ENCODE peak calls at places on chromosomes 2 and 18, in seven cellular contexts. K, Z, B, S, A, E and F are unnamed samples.

GRCh38 chr2:216991563-216991962 is 131.7 kb upstream of the TNP1 start:
- DNase-seq in K (no peak), Z (no peak), B (peak; percentile 65), S (peak; percentile 80), A (no peak), E (no peak), F (no peak)

GRCh38 chr2:64228923-64229322 is 84.7 kb upstream of the PELI1 start:
- DNase-seq in K (no peak), Z (no peak), B (no peak), S (no peak), A (no peak), E (no peak), F (no peak)

GRCh38 chr18:77088977-77089795 is 43.4 kb downstream of the MBP start:
- DNase-seq in K (peak; percentile 81), Z (no peak), B (no peak), S (no peak), A (no peak), E (peak; percentile 81), F (peak; percentile 72)

GRCh38 chr2:7977900-7978299 is 704.0 kb upstream of the ID2 start:
- DNase-seq in K (no peak), Z (no peak), B (no peak), S (no peak), A (no peak), E (no peak), F (no peak)

GRCh38 chr2:7073901-7074300 is 156.7 kb downstream of the RNF144A start:
- DNase-seq in K (no peak), Z (no peak), B (no peak), S (no peak), A (no peak), E (no peak), F (no peak)

GRCh38 chr2:45918816-45919655 is 267.6 kb downstream of the PRKCE start:
- DNase-seq in K (no peak), Z (no peak), B (no peak), S (no peak), A (no peak), E (no peak), F (no peak)

GRCh38 chr2:158726906-158727592 is 68.1 kb upstream of the DAPL1 start:
- DNase-seq in K (no peak), Z (no peak), B (no peak), S (no peak), A (no peak), E (no peak), F (no peak)

GRCh38 chr2:15142069-15142689 is 419.0 kb downstream of the NBAS start:
- DNase-seq in K (no peak), Z (no peak), B (peak; percentile 4), S (no peak), A (peak; percentile 49), E (no peak), F (no peak)

GRCh38 chr2:189131986-189132385 is 47.6 kb downstream of the COL5A2 start:
- DNase-seq in K (no peak), Z (no peak), B (no peak), S (no peak), A (no peak), E (no peak), F (no peak)

GRCh38 chr2:104889261-104890091 is 35.6 kb downstream of the POU3F3 start:
- DNase-seq in K (no peak), Z (no peak), B (no peak), S (no peak), A (no peak), E (no peak), F (no peak)

GRCh38 chr2:240570531-240571313 is 2.4 kb downstream of the RNPEPL1 start:
- DNase-seq in K (peak; percentile 60), Z (no peak), B (no peak), S (peak; percentile 59), A (no peak), E (no peak), F (no peak)

GRCh38 chr2:238945433-238946150 is 97.7 kb downstream of the TWIST2 start:
- DNase-seq in K (peak; percentile 77), Z (peak; percentile 47), B (peak; percentile 59), S (peak; percentile 86), A (no peak), E (peak; percentile 10), F (peak; percentile 78)

GRCh38 chr2:63827749-63828148 is 13.9 kb upstream of the UGP2 start:
- DNase-seq in K (no peak), Z (peak; percentile 88), B (peak; percentile 79), S (no peak), A (no peak), E (peak; percentile 32), F (no peak)

GRCh38 chr18:13566941-13567762 is 159.2 kb downstream of the FAM210A start:
- DNase-seq in K (peak; percentile 87), Z (no peak), B (peak; percentile 12), S (peak; percentile 82), A (no peak), E (no peak), F (peak; percentile 72)

GRCh38 chr2:200913654-200914053 is 24.5 kb downstream of the NIF3L1 start:
- DNase-seq in K (no peak), Z (peak; percentile 51), B (no peak), S (no peak), A (no peak), E (no peak), F (no peak)

GRCh38 chr18:43238429-43238828 is 38.9 kb downstream of the SYT4 start:
- DNase-seq in K (no peak), Z (peak; percentile 7), B (no peak), S (no peak), A (no peak), E (no peak), F (no peak)

GRCh38 chr2:197145471-197146056 is 165.0 kb downstream of the ANKRD44 start:
- DNase-seq in K (no peak), Z (no peak), B (no peak), S (no peak), A (no peak), E (no peak), F (no peak)

GRCh38 chr2:58634653-58635347 is 393.7 kb upstream of the FANCL start:
- DNase-seq in K (no peak), Z (peak; percentile 27), B (no peak), S (no peak), A (no peak), E (peak; percentile 47), F (no peak)

GRCh38 chr2:239955086-239955988 is 69.8 kb downstream of the NDUFA10 start:
- DNase-seq in K (no peak), Z (no peak), B (no peak), S (no peak), A (no peak), E (no peak), F (no peak)

GRCh38 chr2:223101340-223102039 is 49.5 kb downstream of the KCNE4 start:
- DNase-seq in K (no peak), Z (peak; percentile 35), B (peak; percentile 53), S (no peak), A (no peak), E (peak; percentile 73), F (no peak)

GRCh38 chr2:85998071-85998991 is 107.4 kb downstream of the POLR1A start:
- DNase-seq in K (peak; percentile 48), Z (peak; percentile 45), B (peak; percentile 28), S (peak; percentile 76), A (no peak), E (no peak), F (peak; percentile 86)

GRCh38 chr2:239584986-239585385 is 184.2 kb upstream of the HDAC4 start:
- DNase-seq in K (peak; percentile 53), Z (no peak), B (no peak), S (peak; percentile 28), A (no peak), E (no peak), F (no peak)

GRCh38 chr2:127228102-127228501 is 8.0 kb upstream of the CYP27C1 start:
- DNase-seq in K (no peak), Z (no peak), B (no peak), S (no peak), A (no peak), E (no peak), F (no peak)
- H3K4me3 ChIP-seq in K (no peak overlapping the region), Z (no peak overlapping the region), B (no peak overlapping the region), S (no peak overlapping the region), A (no peak overlapping the region), E (no peak overlapping the region), F (no peak overlapping the region)

DNA sequence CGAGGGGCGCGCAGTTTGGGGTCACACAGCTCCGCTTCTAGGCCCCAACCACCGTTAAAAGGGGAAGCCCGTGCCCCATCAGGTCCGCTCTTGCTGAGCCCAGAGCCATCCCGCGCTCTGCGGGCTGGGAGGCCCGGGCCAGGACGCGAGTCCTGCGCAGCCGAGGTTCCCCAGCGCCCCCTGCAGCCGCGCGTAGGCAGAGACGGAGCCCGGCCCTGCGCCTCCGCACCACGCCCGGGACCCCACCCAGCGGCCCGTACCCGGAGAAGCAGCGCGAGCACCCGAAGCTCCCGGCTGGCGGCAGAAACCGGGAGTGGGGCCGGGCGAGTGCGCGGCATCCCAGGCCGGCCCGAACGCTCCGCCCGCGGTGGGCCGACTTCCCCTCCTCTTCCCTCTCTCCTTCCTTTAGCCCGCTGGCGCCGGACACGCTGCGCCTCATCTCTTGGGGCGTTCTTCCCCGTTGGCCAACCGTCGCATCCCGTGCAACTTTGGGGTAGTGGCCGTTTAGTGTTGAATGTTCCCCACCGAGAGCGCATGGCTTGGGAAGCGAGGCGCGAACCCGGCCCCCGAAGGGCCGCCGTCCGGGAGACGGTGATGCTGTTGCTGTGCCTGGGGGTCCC is at the start of gene ITGA4:
- DNase-seq in K (peak; percentile 87), Z (peak; percentile 73), B (peak; percentile 79), S (peak; percentile 82), A (peak; percentile 84), E (no peak), F (peak; percentile 71)
- TF ChIP-seq CTCF in K (peak; percentile 70), Z (peak; percentile 64), B (peak; percentile 55), S (peak; percentile 54), A (peak; percentile 78), E (no peak), F (no peak)

DNA sequence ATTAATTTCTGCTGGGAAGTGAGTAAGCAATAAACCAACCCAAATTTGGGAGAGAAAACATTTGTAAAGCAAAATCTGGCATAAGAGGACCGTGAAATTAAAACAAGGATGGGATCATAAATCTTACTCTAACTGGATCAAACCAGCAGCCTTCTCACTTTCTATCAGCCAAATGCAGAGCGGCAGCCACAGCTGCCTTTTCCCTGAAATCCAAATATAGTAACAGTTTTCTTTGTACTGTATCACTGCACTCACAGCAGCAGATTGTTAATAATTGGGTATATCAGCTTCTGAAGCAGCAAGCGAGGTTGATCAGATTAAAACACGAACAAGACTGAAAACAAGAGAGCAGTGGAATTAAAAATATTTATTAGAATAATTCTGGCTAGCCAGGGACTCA is 245.2 kb upstream of the REG3G start:
- DNase-seq in K (no peak), Z (no peak), B (no peak), S (no peak), A (no peak), E (no peak), F (no peak)
- H3K27ac ChIP-seq in K (no peak overlapping the region), Z (no peak overlapping the region), B (no peak overlapping the region), S (no peak overlapping the region), A (no peak overlapping the region), E (no peak overlapping the region), F (no peak overlapping the region)

GRCh38 chr2:106579750-106580197 is 92.6 kb downstream of the CD8B2 start:
- DNase-seq in K (peak; percentile 30), Z (no peak), B (no peak), S (no peak), A (no peak), E (no peak), F (no peak)

GRCh38 chr2:106580241-106580640 is 93.1 kb downstream of the CD8B2 start:
- DNase-seq in K (peak; percentile 36), Z (no peak), B (no peak), S (no peak), A (no peak), E (no peak), F (no peak)

GRCh38 chr2:106581276-106581675 is 94.1 kb downstream of the CD8B2 start:
- DNase-seq in K (peak; percentile 33), Z (no peak), B (no peak), S (no peak), A (no peak), E (no peak), F (no peak)

GRCh38 chr2:106582431-106583143 is 95.4 kb downstream of the CD8B2 start:
- DNase-seq in K (peak; percentile 70), Z (peak; percentile 76), B (peak; percentile 82), S (peak; percentile 91), A (peak; percentile 40), E (peak; percentile 66), F (no peak)

GRCh38 chr2:106581755-106582430 is 94.7 kb downstream of the CD8B2 start:
- DNase-seq in K (peak; percentile 74), Z (peak; percentile 79), B (peak; percentile 55), S (peak; percentile 86), A (peak; percentile 9), E (peak; percentile 45), F (no peak)
- H3K4me3 ChIP-seq in K (peak overlapping the region; percentile 19), Z (peak overlapping the region; percentile 49), B (peak overlapping the region; percentile 31), S (peak overlapping the region; percentile 30), A (peak overlapping the region; percentile 57), E (peak overlapping the region; percentile 52), F (peak overlapping the region; percentile 67)